ENCODE peak calls at places on chromosome 6, in eight cellular contexts. One of them, this sample, is unnamed.

GRCh38 chr6:122803056-122803695 is 14.1 kb downstream of the SMPDL3A start:
- DNase-seq in fibroblast of lung: peak
- DNase-seq in A549: no peak
- DNase-seq in Peyer's patch: no peak
- DNase-seq in spleen: no peak
- DNase-seq in body of pancreas: no peak
- DNase-seq in MM.1S: no peak
- DNase-seq in kidney: no peak
- DNase-seq in this sample: no peak

GRCh38 chr6:46011241-46012085 is 4.2 kb downstream of the CLIC5 start:
- DNase-seq in body of pancreas: peak
- DNase-seq in Peyer's patch: peak
- DNase-seq in kidney: no peak
- DNase-seq in A549: no peak
- DNase-seq in MM.1S: peak
- DNase-seq in spleen: no peak
- DNase-seq in fibroblast of lung: no peak
- DNase-seq in this sample: no peak

GRCh38 chr6:163405412-163406309 is 8.9 kb upstream of the QKI start:
- DNase-seq in body of pancreas: peak
- DNase-seq in kidney: no peak
- DNase-seq in spleen: peak
- DNase-seq in A549: no peak
- DNase-seq in MM.1S: peak
- DNase-seq in fibroblast of lung: peak
- DNase-seq in Peyer's patch: peak
- DNase-seq in this sample: no peak

GRCh38 chr6:1016329-1017302 is 295.3 kb upstream of the FOXQ1 start:
- DNase-seq in body of pancreas: peak
- DNase-seq in fibroblast of lung: no peak
- DNase-seq in Peyer's patch: no peak
- DNase-seq in MM.1S: no peak
- DNase-seq in A549: no peak
- DNase-seq in kidney: peak
- DNase-seq in spleen: no peak
- DNase-seq in this sample: no peak

GRCh38 chr6:498795-499231 is 107.3 kb downstream of the IRF4 start:
- DNase-seq in Peyer's patch: no peak
- DNase-seq in spleen: no peak
- DNase-seq in kidney: no peak
- DNase-seq in A549: no peak
- DNase-seq in fibroblast of lung: peak
- DNase-seq in body of pancreas: no peak
- DNase-seq in MM.1S: no peak
- DNase-seq in this sample: no peak

GRCh38 chr6:137165375-137166246 is 7.8 kb downstream of the IL22RA2 start:
- DNase-seq in kidney: no peak
- DNase-seq in MM.1S: peak
- DNase-seq in A549: peak
- DNase-seq in fibroblast of lung: no peak
- DNase-seq in Peyer's patch: peak
- DNase-seq in body of pancreas: peak
- DNase-seq in spleen: peak
- DNase-seq in this sample: peak

GRCh38 chr6:158333094-158333493 is 20.8 kb downstream of the TULP4 start:
- DNase-seq in MM.1S: no peak
- DNase-seq in A549: no peak
- DNase-seq in spleen: no peak
- DNase-seq in fibroblast of lung: no peak
- DNase-seq in body of pancreas: no peak
- DNase-seq in Peyer's patch: no peak
- DNase-seq in kidney: no peak
- DNase-seq in this sample: no peak

GRCh38 chr6:69232506-69233194 is 564.2 kb downstream of the LMBRD1 start:
- DNase-seq in A549: peak
- DNase-seq in kidney: peak
- DNase-seq in fibroblast of lung: peak
- DNase-seq in body of pancreas: peak
- DNase-seq in spleen: peak
- DNase-seq in MM.1S: peak
- DNase-seq in Peyer's patch: peak
- DNase-seq in this sample: peak

GRCh38 chr6:34236423-34237315 is at the start of gene HMGA1:
- DNase-seq in body of pancreas: peak
- DNase-seq in A549: peak
- DNase-seq in Peyer's patch: peak
- DNase-seq in MM.1S: peak
- DNase-seq in kidney: peak
- DNase-seq in spleen: peak
- DNase-seq in fibroblast of lung: peak
- DNase-seq in this sample: peak

GRCh38 chr6:56716229-56716628 is 73.5 kb upstream of the DST start:
- DNase-seq in kidney: no peak
- DNase-seq in Peyer's patch: no peak
- DNase-seq in fibroblast of lung: peak
- DNase-seq in spleen: no peak
- DNase-seq in A549: no peak
- DNase-seq in MM.1S: no peak
- DNase-seq in body of pancreas: no peak
- DNase-seq in this sample: no peak

GRCh38 chr6:89260310-89260709 is 43.2 kb upstream of the GABRR1 start:
- DNase-seq in MM.1S: no peak
- DNase-seq in kidney: no peak
- DNase-seq in fibroblast of lung: no peak
- DNase-seq in body of pancreas: no peak
- DNase-seq in spleen: no peak
- DNase-seq in A549: no peak
- DNase-seq in Peyer's patch: no peak
- DNase-seq in this sample: no peak

GRCh38 chr6:140201787-140202458 is 827.5 kb upstream of the CITED2 start:
- DNase-seq in body of pancreas: no peak
- DNase-seq in A549: no peak
- DNase-seq in kidney: no peak
- DNase-seq in MM.1S: no peak
- DNase-seq in fibroblast of lung: no peak
- DNase-seq in spleen: no peak
- DNase-seq in Peyer's patch: no peak
- DNase-seq in this sample: no peak

GRCh38 chr6:37207903-37208456 is 38.0 kb downstream of the PIM1 start:
- DNase-seq in kidney: peak
- DNase-seq in spleen: peak
- DNase-seq in fibroblast of lung: peak
- DNase-seq in MM.1S: peak
- DNase-seq in Peyer's patch: peak
- DNase-seq in body of pancreas: peak
- DNase-seq in A549: peak
- DNase-seq in this sample: peak

GRCh38 chr6:40947876-40948514 is 91.0 kb downstream of the UNC5CL start:
- DNase-seq in A549: no peak
- DNase-seq in fibroblast of lung: peak
- DNase-seq in spleen: no peak
- DNase-seq in body of pancreas: no peak
- DNase-seq in Peyer's patch: no peak
- DNase-seq in MM.1S: no peak
- DNase-seq in kidney: no peak
- DNase-seq in this sample: peak

GRCh38 chr6:10529231-10529801 is 8.2 kb downstream of the GCNT2 start:
- DNase-seq in body of pancreas: peak
- DNase-seq in kidney: no peak
- DNase-seq in fibroblast of lung: peak
- DNase-seq in Peyer's patch: peak
- DNase-seq in MM.1S: no peak
- DNase-seq in A549: no peak
- DNase-seq in spleen: no peak
- DNase-seq in this sample: no peak

GRCh38 chr6:170068496-170068895 is 222.4 kb downstream of the DLL1 start:
- DNase-seq in A549: no peak
- DNase-seq in Peyer's patch: peak
- DNase-seq in spleen: peak
- DNase-seq in body of pancreas: no peak
- DNase-seq in fibroblast of lung: no peak
- DNase-seq in kidney: no peak
- DNase-seq in MM.1S: no peak
- DNase-seq in this sample: no peak

GRCh38 chr6:85864453-85865401 is 222.0 kb upstream of the SYNCRIP start:
- DNase-seq in MM.1S: no peak
- DNase-seq in Peyer's patch: no peak
- DNase-seq in kidney: no peak
- DNase-seq in fibroblast of lung: peak
- DNase-seq in body of pancreas: peak
- DNase-seq in A549: no peak
- DNase-seq in spleen: no peak
- DNase-seq in this sample: peak

GRCh38 chr6:6678185-6678671 is 89.7 kb downstream of the LY86 start:
- DNase-seq in body of pancreas: peak
- DNase-seq in fibroblast of lung: peak
- DNase-seq in Peyer's patch: peak
- DNase-seq in A549: peak
- DNase-seq in spleen: no peak
- DNase-seq in kidney: no peak
- DNase-seq in MM.1S: no peak
- DNase-seq in this sample: peak

GRCh38 chr6:29517728-29518440 is 30.1 kb upstream of the MAS1L start:
- DNase-seq in body of pancreas: no peak
- DNase-seq in Peyer's patch: no peak
- DNase-seq in A549: no peak
- DNase-seq in kidney: no peak
- DNase-seq in fibroblast of lung: no peak
- DNase-seq in spleen: no peak
- DNase-seq in MM.1S: no peak
- DNase-seq in this sample: no peak

DNA sequence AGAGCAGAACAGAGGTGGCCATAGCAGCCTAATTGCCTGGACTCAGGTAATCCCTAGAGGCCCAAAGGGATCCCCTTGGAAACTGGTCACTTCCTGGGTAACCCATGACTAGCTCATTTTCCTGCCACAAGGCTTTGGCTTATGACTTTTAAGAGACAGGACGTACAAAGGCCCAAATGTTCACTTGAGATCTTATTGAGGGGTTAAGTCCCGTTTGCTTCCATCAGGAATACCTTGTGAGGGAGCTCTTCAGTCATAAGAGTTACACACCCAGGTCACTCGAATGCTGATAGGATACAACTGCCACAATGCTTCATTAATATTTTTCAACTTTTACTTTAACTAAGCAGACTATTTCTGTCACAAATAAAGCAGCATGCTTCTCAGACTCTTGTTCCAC is 51.7 kb downstream of the TMEM170B start:
- DNase-seq in fibroblast of lung: no peak
- DNase-seq in spleen: no peak
- DNase-seq in A549: peak
- DNase-seq in body of pancreas: no peak
- DNase-seq in kidney: no peak
- DNase-seq in Peyer's patch: no peak
- DNase-seq in MM.1S: no peak
- DNase-seq in this sample: no peak
- H3K27ac ChIP-seq in fibroblast of lung: peak
- H3K27ac ChIP-seq in spleen: no peak
- H3K27ac ChIP-seq in A549: peak
- H3K27ac ChIP-seq in body of pancreas: no peak
- H3K27ac ChIP-seq in kidney: no peak
- H3K27ac ChIP-seq in Peyer's patch: no peak
- H3K27ac ChIP-seq in MM.1S: no peak
- H3K27ac ChIP-seq in this sample: no peak

DNA sequence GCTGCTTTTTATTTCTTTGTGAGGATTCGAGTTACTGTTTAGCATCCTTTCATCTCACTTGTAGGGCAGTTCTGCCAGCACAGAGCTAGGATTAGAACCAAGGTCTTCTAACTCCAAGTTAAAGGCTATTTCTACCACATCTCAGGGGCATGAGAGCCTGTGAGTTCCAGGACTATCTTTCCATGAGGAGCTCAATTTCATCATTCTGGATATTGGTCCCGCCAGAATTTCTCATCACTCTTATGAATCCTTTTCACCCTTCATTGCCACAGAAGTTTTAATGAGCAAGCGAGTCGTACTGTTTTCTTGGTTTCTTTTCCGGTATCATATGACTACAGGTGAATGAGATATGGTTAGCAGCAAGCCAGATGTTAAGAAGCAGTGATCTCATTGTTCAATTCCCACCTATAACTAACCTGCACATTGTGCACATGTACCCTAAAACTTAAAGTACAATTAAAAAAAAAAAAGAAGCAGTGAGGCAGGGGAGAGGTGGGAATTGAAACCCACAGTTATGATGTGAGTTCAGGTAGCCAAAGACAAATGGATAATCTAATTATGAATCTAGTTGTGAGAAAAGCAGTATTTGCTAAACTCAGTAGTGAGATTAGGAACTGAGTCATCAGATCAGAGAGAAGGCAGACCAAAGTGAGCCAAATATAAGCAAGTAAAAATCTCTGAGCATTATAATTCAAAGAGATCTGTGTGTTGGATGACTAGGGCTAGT is 78.0 kb upstream of the ELOVL5 start:
- DNase-seq in body of pancreas: no peak
- DNase-seq in spleen: no peak
- DNase-seq in kidney: no peak
- DNase-seq in Peyer's patch: no peak
- DNase-seq in MM.1S: peak
- DNase-seq in fibroblast of lung: no peak
- DNase-seq in A549: no peak
- DNase-seq in this sample: no peak
- TF ChIP-seq CTCF in body of pancreas: no peak
- TF ChIP-seq CTCF in spleen: no peak
- TF ChIP-seq CTCF in kidney: no peak
- TF ChIP-seq CTCF in Peyer's patch: no peak
- TF ChIP-seq CTCF in MM.1S: no peak
- TF ChIP-seq CTCF in fibroblast of lung: no peak
- TF ChIP-seq CTCF in A549: no peak
- TF ChIP-seq CTCF in this sample: no peak

GRCh38 chr6:150377211-150377781 is 8.5 kb downstream of the IYD start:
- DNase-seq in MM.1S: no peak
- DNase-seq in Peyer's patch: no peak
- DNase-seq in spleen: no peak
- DNase-seq in kidney: peak
- DNase-seq in A549: no peak
- DNase-seq in fibroblast of lung: peak
- DNase-seq in body of pancreas: peak
- DNase-seq in this sample: no peak
- H3K27ac ChIP-seq in MM.1S: no peak
- H3K27ac ChIP-seq in Peyer's patch: no peak
- H3K27ac ChIP-seq in spleen: no peak
- H3K27ac ChIP-seq in kidney: peak
- H3K27ac ChIP-seq in A549: no peak
- H3K27ac ChIP-seq in fibroblast of lung: no peak
- H3K27ac ChIP-seq in body of pancreas: no peak
- H3K27ac ChIP-seq in this sample: no peak

DNA sequence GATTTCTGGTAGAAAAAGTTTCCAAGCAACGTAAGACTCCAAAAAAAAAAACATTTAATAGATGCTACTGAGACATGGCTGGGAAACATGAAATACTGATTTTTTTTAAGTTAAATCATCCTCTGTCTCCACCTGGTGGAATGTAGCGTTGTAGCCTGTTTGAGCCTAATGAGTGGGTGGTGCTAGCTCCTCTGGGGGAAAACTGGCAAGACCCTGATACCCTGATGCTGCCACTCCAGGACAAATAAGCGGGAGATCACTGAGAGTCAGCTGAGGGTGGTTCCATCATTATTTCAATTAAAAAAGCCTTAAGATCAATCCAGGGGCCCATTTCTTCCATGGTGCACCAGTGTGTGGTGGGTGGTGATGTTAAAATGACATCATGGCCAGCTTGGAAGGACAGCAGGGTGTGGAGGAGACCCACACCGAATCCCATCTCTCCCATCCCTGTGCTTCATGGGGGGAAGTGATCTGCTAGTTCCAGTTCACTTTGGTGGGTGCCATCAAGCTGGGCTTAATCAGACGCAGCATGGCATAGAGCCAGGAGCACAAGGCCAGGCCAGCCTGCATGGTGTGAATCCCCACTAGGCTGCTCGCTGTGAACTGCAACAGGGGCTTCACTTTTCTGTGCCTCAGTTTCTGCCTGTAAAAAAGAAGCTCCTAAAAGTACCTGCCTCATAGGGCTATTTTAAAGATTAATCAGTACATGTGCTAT is 12.8 kb upstream of the MRPS10 start:
- DNase-seq in fibroblast of lung: no peak
- DNase-seq in MM.1S: no peak
- DNase-seq in A549: no peak
- DNase-seq in spleen: no peak
- DNase-seq in body of pancreas: no peak
- DNase-seq in Peyer's patch: no peak
- DNase-seq in kidney: no peak
- DNase-seq in this sample: no peak
- TF ChIP-seq CTCF in fibroblast of lung: peak
- TF ChIP-seq CTCF in MM.1S: no peak
- TF ChIP-seq CTCF in A549: peak
- TF ChIP-seq CTCF in spleen: no peak
- TF ChIP-seq CTCF in body of pancreas: no peak
- TF ChIP-seq CTCF in Peyer's patch: no peak
- TF ChIP-seq CTCF in kidney: peak
- TF ChIP-seq CTCF in this sample: peak